ENCODE peak calls at places on chromosomes 5 and 9, in four cellular contexts. G is GM12878, D is HCT116, X is H1. P is an unnamed sample.

GRCh38 chr9:72327631-72328030 is 37.4 kb downstream of the ZFAND5 start:
- DNase-seq in G (no peak), D (no peak), X (no peak), P (no peak)

GRCh38 chr5:107408564-107408963 is 262.2 kb downstream of the EFNA5 start:
- DNase-seq in G (no peak), D (no peak), X (no peak), P (no peak)

GRCh38 chr9:132168347-132168746 is 6.5 kb downstream of the NTNG2 start:
- DNase-seq in G (no peak), D (no peak), X (no peak), P (no peak)

GRCh38 chr9:105055922-105056321 is 128.0 kb upstream of the ABCA1 start:
- DNase-seq in G (no peak), D (no peak), X (no peak), P (no peak)

GRCh38 chr5:138819065-138819464 is 56.1 kb downstream of the LRRTM2 start:
- DNase-seq in G (no peak), D (no peak), X (no peak), P (no peak)

GRCh38 chr9:76441551-76442322 is 17.2 kb upstream of the GCNT1 start:
- DNase-seq in G (peak; percentile 72), D (no peak), X (no peak), P (no peak)

GRCh38 chr5:610744-611730 is 1.1 kb upstream of the CEP72 start:
- DNase-seq in G (no peak), D (no peak), X (no peak), P (no peak)

GRCh38 chr5:173752636-173753035 is 135.5 kb upstream of the CPEB4 start:
- DNase-seq in G (no peak), D (no peak), X (no peak), P (no peak)

GRCh38 chr9:133683494-133684460 is 47.6 kb downstream of the DBH start:
- DNase-seq in G (no peak), D (no peak), X (no peak), P (no peak)

GRCh38 chr9:133681658-133682306 is 45.6 kb downstream of the DBH start:
- DNase-seq in G (no peak), D (no peak), X (no peak), P (no peak)

GRCh38 chr9:133680976-133681657 is 45.0 kb downstream of the DBH start:
- DNase-seq in G (no peak), D (no peak), X (no peak), P (no peak)

GRCh38 chr9:133684461-133685361 is 48.5 kb downstream of the DBH start:
- DNase-seq in G (no peak), D (no peak), X (no peak), P (no peak)

DNA sequence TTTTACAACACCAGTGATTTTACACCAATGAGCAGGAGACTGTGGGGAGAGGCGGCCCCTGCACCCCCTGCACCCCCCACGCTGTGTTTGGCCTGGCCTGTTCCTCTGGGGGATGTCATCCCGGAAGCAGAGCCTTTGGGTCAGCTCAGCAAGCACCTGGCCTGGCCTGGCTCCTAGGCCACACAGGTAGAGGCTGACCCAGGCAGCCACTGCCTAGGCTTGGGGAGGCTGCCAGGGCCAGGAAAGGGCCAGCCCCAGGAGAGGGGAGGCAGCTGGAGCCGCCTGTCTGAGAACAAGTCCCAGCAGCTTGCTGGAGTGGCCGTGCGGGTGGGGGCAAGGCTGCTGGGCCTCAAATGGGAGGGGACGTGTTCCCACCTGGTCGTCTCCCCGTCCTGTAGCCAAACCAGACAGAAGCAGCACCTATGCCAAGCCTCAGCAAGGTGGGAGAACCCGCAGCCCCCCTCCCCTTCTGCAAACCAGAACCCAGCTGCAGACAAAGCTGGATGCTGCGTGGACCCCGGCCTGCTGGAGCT is 46.9 kb downstream of the DBH start:
- DNase-seq in G (no peak), D (no peak), X (no peak), P (no peak)
- H3K9ac ChIP-seq in G (no peak overlapping the region), D (no peak overlapping the region), X (no peak overlapping the region), P (no peak overlapping the region)

DNA sequence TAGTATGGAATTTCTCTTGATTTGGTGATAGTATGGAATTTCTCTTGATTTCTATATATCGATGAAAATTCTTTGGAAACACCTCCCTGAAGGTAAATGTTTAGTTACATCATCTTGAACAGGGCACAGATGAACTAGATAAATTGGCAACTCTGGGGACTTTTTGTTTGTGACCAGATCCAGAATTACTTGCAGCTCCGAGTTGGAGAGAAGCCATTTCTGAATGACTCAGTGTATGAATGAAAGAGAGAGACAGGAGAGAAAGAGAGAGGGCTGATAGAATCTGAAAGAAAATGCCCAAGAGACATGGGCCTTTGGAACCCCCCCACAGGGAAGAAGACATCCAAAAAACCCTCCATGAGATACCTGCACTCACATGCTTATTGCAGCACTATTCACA is 14.1 kb downstream of the TNFSF15 start:
- DNase-seq in G (no peak), D (no peak), X (no peak), P (no peak)
- H3K9me3 ChIP-seq in G (no peaks in the 10 kb centered on the region), D (no peaks in the 10 kb centered on the region), X (no peaks in the 10 kb centered on the region), P (no peaks in the 10 kb centered on the region)

GRCh38 chr5:111277061-111277460 is 52.9 kb downstream of the CAMK4 start:
- DNase-seq in G (no peak), D (no peak), X (no peak), P (no peak)

GRCh38 chr5:111278824-111279504 is 54.8 kb downstream of the CAMK4 start:
- DNase-seq in G (peak; percentile 33), D (peak; percentile 42), X (peak; percentile 94), P (peak; percentile 38)

GRCh38 chr5:111280282-111280901 is 56.2 kb downstream of the CAMK4 start:
- DNase-seq in G (no peak), D (no peak), X (no peak), P (no peak)

DNA sequence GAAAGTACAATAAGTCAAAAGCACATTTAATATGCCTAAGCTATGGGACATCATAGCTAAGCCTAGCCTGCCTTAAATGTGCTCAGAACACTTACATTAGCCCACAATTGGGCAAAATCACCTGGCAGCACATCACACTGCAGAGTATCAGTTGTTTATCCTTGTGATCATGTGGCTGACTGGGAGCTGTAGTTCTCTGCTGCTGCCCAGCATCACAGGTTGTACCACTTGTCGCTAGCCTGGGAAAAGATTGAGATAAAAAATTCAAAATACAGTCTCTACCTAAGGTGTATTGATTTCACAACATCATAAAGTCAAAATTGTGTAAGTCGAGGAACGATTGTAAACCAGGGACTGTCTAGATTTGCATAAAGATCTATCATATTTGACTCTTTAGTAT is 58.6 kb downstream of the CAMK4 start:
- DNase-seq in G (no peak), D (no peak), X (no peak), P (no peak)
- TF ChIP-seq ZNF274 in G (no peak), D (no peak), X (no peak), P (no peak)

GRCh38 chr9:38620483-38621433 is at the start of gene ANKRD18A:
- DNase-seq in G (no peak), D (peak; percentile 83), X (peak; percentile 94), P (peak; percentile 97)

GRCh38 chr9:38622961-38623360 is 2.6 kb upstream of the ANKRD18A start:
- DNase-seq in G (no peak), D (no peak), X (no peak), P (no peak)

GRCh38 chr9:38621434-38622082 is 1.2 kb upstream of the ANKRD18A start:
- DNase-seq in G (no peak), D (no peak), X (peak; percentile 81), P (no peak)

GRCh38 chr9:38622083-38622674 is 1.8 kb upstream of the ANKRD18A start:
- DNase-seq in G (no peak), D (no peak), X (peak; percentile 73), P (no peak)

GRCh38 chr9:38619556-38620447 is 594 bp downstream of the ANKRD18A start:
- DNase-seq in G (no peak), D (no peak), X (peak; percentile 63), P (no peak)
- H3K9ac ChIP-seq in G (no peak overlapping the region), D (peak overlapping the region; percentile 79), X (no peak overlapping the region), P (peak overlapping the region; percentile 89)

GRCh38 chr9:138101444-138102234 is 224.1 kb downstream of the CACNA1B start:
- DNase-seq in G (no peak), D (no peak), X (peak; percentile 27), P (no peak)
- H3K9me3 ChIP-seq in G (no peaks in the 10 kb centered on the region), D (no peaks in the 10 kb centered on the region), X (peaks cover 97% of the 10 kb centered on the region), P (no peaks in the 10 kb centered on the region)

GRCh38 chr9:6960777-6961176 is 203.0 kb downstream of the KDM4C start:
- DNase-seq in G (no peak), D (no peak), X (no peak), P (no peak)

GRCh38 chr9:6956796-6957355 is 199.1 kb downstream of the KDM4C start:
- DNase-seq in G (no peak), D (no peak), X (no peak), P (no peak)

GRCh38 chr9:6959275-6960000 is 201.7 kb downstream of the KDM4C start:
- DNase-seq in G (no peak), D (no peak), X (no peak), P (no peak)

DNA sequence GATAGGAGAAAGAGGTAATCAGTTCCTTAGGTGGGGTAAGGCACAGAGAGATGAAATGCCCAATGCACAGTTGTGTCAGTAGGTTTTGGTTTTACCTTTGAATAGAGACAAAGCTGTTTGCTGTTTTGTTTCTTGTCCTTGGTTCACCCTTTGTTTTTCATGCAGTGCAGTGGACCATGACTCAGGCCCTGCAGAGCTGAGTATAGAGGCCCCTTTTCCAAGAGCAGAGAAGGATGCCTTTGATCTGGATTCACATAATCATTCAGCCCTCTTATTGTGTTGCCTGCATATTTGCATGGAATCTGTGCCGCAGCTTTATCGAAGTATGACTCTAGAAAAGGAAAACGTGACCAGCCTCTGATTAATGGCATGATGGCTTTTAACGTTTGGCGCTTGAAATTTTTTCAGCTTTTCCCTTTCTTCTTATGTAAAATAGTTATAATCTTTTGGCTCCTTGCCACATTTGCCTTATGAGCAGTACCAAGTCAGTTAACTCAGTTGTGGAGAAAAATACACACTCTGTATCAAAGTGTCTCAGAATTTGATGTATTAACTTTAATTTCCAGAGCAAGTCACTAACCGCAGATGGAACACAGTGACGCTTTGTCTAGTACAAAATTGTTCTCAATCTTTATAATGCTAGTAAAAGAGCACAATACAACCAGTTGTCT is 197.6 kb downstream of the KDM4C start:
- DNase-seq in G (no peak), D (no peak), X (no peak), P (peak; percentile 62)
- TF ChIP-seq ZNF274 in G (no peak), D (no peak), X (no peak), P (no peak)

DNA sequence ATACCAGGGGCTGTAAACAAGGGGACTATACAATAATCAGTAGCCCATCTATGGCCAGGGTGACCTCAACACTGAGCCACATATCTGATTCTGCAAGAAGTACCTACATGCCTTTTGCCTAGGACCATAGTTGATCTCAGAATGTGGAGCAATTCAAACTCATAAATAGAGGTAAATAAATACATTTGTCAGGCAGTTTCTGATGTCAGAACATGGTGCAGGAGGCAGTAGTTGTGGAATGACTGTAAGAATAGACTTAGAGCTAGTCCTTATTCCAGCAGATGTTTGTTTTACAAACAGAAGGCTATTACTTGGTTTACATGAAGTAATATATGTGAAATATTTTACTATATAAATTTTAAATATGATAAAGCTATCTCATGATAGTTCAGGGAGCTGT is 330.7 kb upstream of the DAB2 start:
- DNase-seq in G (no peak), D (no peak), X (no peak), P (no peak)
- H3K9ac ChIP-seq in G (no peak overlapping the region), D (no peak overlapping the region), X (no peak overlapping the region), P (no peak overlapping the region)